ENCODE peak calls at places on chromosomes 6 and 20, in eight cellular contexts. U, R, Y, T, C, V, J and G are unnamed samples.

GRCh38 chr6:14807971-14808370 is 437.9 kb upstream of the JARID2 start:
- DNase-seq in U (no peak), R (no peak), Y (no peak), T (no peak), C (no peak), V (no peak), J (no peak), G (no peak)

GRCh38 chr20:46715292-46715756 is 5.9 kb downstream of the SLC2A10 start:
- DNase-seq in U (no peak), R (peak; percentile 54), Y (no peak), T (no peak), C (no peak), V (peak; percentile 46), J (no peak), G (no peak)

GRCh38 chr6:168615837-168616236 is 174.9 kb downstream of the SMOC2 start:
- DNase-seq in U (no peak), R (no peak), Y (no peak), T (no peak), C (no peak), V (no peak), J (no peak), G (no peak)

GRCh38 chr6:81451787-81452186 is 300.7 kb downstream of the TENT5A start:
- DNase-seq in U (no peak), R (no peak), Y (no peak), T (peak; percentile 12), C (no peak), V (peak; percentile 95), J (no peak), G (no peak)

GRCh38 chr6:73045609-73046008 is 179.7 kb downstream of the KHDC1L start:
- DNase-seq in U (no peak), R (no peak), Y (no peak), T (no peak), C (no peak), V (no peak), J (no peak), G (no peak)

GRCh38 chr6:75272145-75272840 is 12.3 kb downstream of the TMEM30A start:
- DNase-seq in U (no peak), R (no peak), Y (no peak), T (no peak), C (no peak), V (peak; percentile 90), J (no peak), G (no peak)

GRCh38 chr20:61534346-61534745 is 282.3 kb downstream of the CDH4 start:
- DNase-seq in U (no peak), R (no peak), Y (no peak), T (no peak), C (no peak), V (no peak), J (no peak), G (no peak)

GRCh38 chr20:35635652-35636051 is 20.0 kb downstream of the SPAG4 start:
- DNase-seq in U (no peak), R (no peak), Y (no peak), T (no peak), C (no peak), V (no peak), J (no peak), G (no peak)